ENCODE peak calls at places on chromosomes 3 and 15, in six cellular contexts. One of them, this sample, is unnamed.

GRCh38 chr15:29942144-29942543 is 119.9 kb upstream of the TJP1 start:
- DNase-seq in bronchial epithelial cell: no peak
- DNase-seq in transverse colon: no peak
- DNase-seq in B cell: no peak
- DNase-seq in retinal pigment epithelial cell: no peak
- DNase-seq in heart right ventricle: no peak
- DNase-seq in this sample: no peak

GRCh38 chr3:15440891-15441290 is 13.5 kb downstream of the EAF1 start:
- DNase-seq in bronchial epithelial cell: peak
- DNase-seq in transverse colon: no peak
- DNase-seq in B cell: no peak
- DNase-seq in retinal pigment epithelial cell: no peak
- DNase-seq in heart right ventricle: no peak
- DNase-seq in this sample: no peak

GRCh38 chr3:13150624-13151023 is 77.4 kb upstream of the IQSEC1 start:
- DNase-seq in bronchial epithelial cell: no peak
- DNase-seq in transverse colon: no peak
- DNase-seq in B cell: no peak
- DNase-seq in retinal pigment epithelial cell: no peak
- DNase-seq in heart right ventricle: no peak
- DNase-seq in this sample: no peak

GRCh38 chr3:138862924-138863775 is 28.4 kb upstream of the PIK3CB start:
- DNase-seq in bronchial epithelial cell: peak
- DNase-seq in transverse colon: peak
- DNase-seq in B cell: no peak
- DNase-seq in retinal pigment epithelial cell: peak
- DNase-seq in heart right ventricle: peak
- DNase-seq in this sample: peak

GRCh38 chr15:79399591-79399990 is 32.5 kb upstream of the MINAR1 start:
- DNase-seq in bronchial epithelial cell: no peak
- DNase-seq in transverse colon: no peak
- DNase-seq in B cell: no peak
- DNase-seq in retinal pigment epithelial cell: peak
- DNase-seq in heart right ventricle: no peak
- DNase-seq in this sample: no peak

GRCh38 chr3:12405432-12406272 is 78.6 kb upstream of the TSEN2 start:
- DNase-seq in bronchial epithelial cell: peak
- DNase-seq in transverse colon: peak
- DNase-seq in B cell: no peak
- DNase-seq in retinal pigment epithelial cell: peak
- DNase-seq in heart right ventricle: peak
- DNase-seq in this sample: no peak

GRCh38 chr3:42043116-42043796 is 47.9 kb upstream of the TRAK1 start:
- DNase-seq in bronchial epithelial cell: no peak
- DNase-seq in transverse colon: no peak
- DNase-seq in B cell: no peak
- DNase-seq in retinal pigment epithelial cell: peak
- DNase-seq in heart right ventricle: peak
- DNase-seq in this sample: peak

GRCh38 chr15:54803139-54803808 is 393.5 kb downstream of the RSL24D1 start:
- DNase-seq in bronchial epithelial cell: peak
- DNase-seq in transverse colon: no peak
- DNase-seq in B cell: no peak
- DNase-seq in retinal pigment epithelial cell: peak
- DNase-seq in heart right ventricle: no peak
- DNase-seq in this sample: no peak

GRCh38 chr3:194051554-194052175 is 84.3 kb upstream of the HES1 start:
- DNase-seq in bronchial epithelial cell: no peak
- DNase-seq in transverse colon: peak
- DNase-seq in B cell: no peak
- DNase-seq in retinal pigment epithelial cell: no peak
- DNase-seq in heart right ventricle: no peak
- DNase-seq in this sample: no peak

DNA sequence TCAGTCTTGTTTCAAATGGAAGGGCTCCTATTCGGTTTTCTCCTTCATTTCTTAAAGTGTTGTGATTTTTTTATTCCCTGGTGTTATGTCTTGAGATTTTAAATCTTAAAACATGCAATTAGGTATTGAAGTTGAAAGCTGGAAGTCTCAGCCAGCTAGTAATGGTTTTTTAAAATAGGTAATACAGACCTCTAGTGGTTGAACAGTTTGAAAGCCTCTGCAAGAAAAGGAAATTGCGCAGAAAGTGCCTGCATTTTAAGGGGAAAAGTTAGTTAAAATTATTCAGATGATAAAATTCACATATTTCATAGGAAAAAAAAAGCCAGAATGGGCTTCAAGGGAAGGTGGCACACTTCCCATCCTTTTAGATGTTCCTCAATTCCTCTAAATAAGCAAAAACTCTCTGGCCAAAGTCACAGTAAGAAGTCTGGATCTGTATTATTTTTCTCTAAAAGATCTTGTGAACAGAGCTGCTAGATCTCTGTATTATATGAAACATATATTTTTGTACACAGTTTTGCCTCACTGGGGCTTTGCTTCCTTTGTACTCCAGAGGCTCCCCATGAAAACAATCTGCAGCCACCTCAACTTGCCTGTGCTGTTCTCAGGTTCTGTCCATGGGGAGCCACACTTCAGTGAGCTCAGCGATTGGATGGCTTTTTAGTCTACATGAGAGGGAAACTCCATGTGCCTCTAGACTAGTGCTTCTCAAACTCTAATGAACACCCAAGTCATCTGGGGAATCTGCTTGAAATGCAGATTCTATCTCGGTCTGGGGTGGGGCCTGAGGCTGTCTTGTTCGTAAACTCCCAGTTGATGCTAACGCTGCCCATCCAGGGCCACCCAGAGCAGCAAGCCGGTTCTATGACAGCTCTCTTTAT is 21.5 kb downstream of the AGTR1 start:
- DNase-seq in bronchial epithelial cell: peak
- DNase-seq in transverse colon: no peak
- DNase-seq in B cell: no peak
- DNase-seq in retinal pigment epithelial cell: no peak
- DNase-seq in heart right ventricle: no peak
- DNase-seq in this sample: peak
- TF ChIP-seq CTCF in bronchial epithelial cell: peak
- TF ChIP-seq CTCF in transverse colon: no peak
- TF ChIP-seq CTCF in B cell: no peak
- TF ChIP-seq CTCF in retinal pigment epithelial cell: peak
- TF ChIP-seq CTCF in heart right ventricle: peak
- TF ChIP-seq CTCF in this sample: peak

DNA sequence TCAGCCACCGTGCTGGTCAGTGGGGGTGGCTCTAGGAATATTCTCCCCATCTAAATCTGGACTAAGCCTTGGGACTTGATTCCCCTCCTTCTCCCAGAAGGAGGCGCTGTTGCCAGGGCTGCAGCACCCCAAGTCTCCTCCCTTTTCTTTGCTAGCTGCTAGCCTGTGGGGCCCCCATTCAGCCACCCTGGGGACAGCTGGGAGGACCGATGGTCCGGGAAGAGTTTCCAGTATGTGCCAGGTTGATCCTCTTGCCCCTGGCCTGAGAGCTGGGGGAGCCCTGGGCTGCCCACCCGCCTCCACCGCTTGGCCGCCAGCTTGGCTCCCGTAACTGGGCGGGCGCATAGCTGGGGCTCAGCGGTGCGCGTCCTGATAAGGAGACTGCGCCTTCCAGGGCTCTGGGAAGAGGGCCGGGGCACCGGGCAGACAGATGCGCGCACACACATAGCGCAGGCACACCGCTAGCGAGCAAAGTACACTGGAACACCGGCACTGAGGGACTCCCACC is 4.2 kb downstream of the SMAD6 start:
- DNase-seq in bronchial epithelial cell: no peak
- DNase-seq in transverse colon: no peak
- DNase-seq in B cell: no peak
- DNase-seq in retinal pigment epithelial cell: no peak
- DNase-seq in heart right ventricle: no peak
- DNase-seq in this sample: no peak
- TF ChIP-seq CTCF in bronchial epithelial cell: peak
- TF ChIP-seq CTCF in transverse colon: no peak
- TF ChIP-seq CTCF in B cell: no peak
- TF ChIP-seq CTCF in retinal pigment epithelial cell: peak
- TF ChIP-seq CTCF in heart right ventricle: peak
- TF ChIP-seq CTCF in this sample: peak

DNA sequence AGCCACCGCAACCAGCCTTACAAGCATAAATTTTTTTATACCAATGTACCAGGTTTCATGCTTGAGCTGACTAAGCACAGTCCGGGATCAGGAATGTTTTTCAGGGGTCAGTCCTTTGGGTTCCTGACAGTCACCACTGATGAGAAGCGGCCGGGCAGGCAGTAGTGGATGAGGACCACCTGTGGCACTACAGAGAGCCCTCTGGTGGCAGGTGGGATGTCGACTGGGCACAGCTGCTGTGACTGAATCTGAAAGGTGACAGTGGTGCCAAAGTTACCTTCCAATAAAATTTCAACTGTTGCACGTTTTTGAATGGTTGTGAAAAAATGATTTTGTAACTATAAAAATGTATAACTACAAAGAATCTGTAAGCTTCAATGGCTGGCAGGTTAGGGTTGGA is 34.0 kb downstream of the TPRA1 start:
- DNase-seq in bronchial epithelial cell: no peak
- DNase-seq in transverse colon: no peak
- DNase-seq in B cell: no peak
- DNase-seq in retinal pigment epithelial cell: no peak
- DNase-seq in heart right ventricle: no peak
- DNase-seq in this sample: peak
- TF ChIP-seq CTCF in bronchial epithelial cell: no peak
- TF ChIP-seq CTCF in transverse colon: no peak
- TF ChIP-seq CTCF in B cell: no peak
- TF ChIP-seq CTCF in retinal pigment epithelial cell: peak
- TF ChIP-seq CTCF in heart right ventricle: peak
- TF ChIP-seq CTCF in this sample: peak

GRCh38 chr15:77118787-77119410 is 48.0 kb upstream of the TSPAN3 start:
- DNase-seq in bronchial epithelial cell: peak
- DNase-seq in transverse colon: peak
- DNase-seq in B cell: peak
- DNase-seq in retinal pigment epithelial cell: peak
- DNase-seq in heart right ventricle: peak
- DNase-seq in this sample: no peak
- TF ChIP-seq CTCF in bronchial epithelial cell: peak
- TF ChIP-seq CTCF in transverse colon: peak
- TF ChIP-seq CTCF in B cell: peak
- TF ChIP-seq CTCF in retinal pigment epithelial cell: peak
- TF ChIP-seq CTCF in heart right ventricle: peak
- TF ChIP-seq CTCF in this sample: peak

DNA sequence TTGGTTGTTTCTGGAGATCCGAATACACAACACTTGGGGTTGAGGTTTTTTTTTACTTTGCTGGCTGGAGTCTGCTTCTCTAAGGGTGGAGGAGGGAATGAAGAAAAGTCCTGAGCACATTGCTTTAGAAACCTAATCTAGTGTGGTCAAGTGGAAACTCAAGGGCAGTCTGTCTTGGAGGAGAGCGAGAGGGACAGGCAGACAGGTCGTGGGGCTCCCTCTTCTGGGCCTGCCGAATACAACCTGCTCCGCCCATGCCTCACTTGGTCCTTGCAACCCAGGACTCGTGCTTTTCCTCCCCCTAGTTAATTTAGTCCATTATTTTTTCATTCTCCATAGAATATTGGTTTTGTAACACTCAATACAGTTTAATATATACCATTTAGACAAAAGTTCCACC is 176.7 kb upstream of the LYSMD4 start:
- DNase-seq in bronchial epithelial cell: peak
- DNase-seq in transverse colon: no peak
- DNase-seq in B cell: no peak
- DNase-seq in retinal pigment epithelial cell: no peak
- DNase-seq in heart right ventricle: no peak
- DNase-seq in this sample: peak
- TF ChIP-seq CTCF in bronchial epithelial cell: peak
- TF ChIP-seq CTCF in transverse colon: no peak
- TF ChIP-seq CTCF in B cell: no peak
- TF ChIP-seq CTCF in retinal pigment epithelial cell: peak
- TF ChIP-seq CTCF in heart right ventricle: peak
- TF ChIP-seq CTCF in this sample: peak

DNA sequence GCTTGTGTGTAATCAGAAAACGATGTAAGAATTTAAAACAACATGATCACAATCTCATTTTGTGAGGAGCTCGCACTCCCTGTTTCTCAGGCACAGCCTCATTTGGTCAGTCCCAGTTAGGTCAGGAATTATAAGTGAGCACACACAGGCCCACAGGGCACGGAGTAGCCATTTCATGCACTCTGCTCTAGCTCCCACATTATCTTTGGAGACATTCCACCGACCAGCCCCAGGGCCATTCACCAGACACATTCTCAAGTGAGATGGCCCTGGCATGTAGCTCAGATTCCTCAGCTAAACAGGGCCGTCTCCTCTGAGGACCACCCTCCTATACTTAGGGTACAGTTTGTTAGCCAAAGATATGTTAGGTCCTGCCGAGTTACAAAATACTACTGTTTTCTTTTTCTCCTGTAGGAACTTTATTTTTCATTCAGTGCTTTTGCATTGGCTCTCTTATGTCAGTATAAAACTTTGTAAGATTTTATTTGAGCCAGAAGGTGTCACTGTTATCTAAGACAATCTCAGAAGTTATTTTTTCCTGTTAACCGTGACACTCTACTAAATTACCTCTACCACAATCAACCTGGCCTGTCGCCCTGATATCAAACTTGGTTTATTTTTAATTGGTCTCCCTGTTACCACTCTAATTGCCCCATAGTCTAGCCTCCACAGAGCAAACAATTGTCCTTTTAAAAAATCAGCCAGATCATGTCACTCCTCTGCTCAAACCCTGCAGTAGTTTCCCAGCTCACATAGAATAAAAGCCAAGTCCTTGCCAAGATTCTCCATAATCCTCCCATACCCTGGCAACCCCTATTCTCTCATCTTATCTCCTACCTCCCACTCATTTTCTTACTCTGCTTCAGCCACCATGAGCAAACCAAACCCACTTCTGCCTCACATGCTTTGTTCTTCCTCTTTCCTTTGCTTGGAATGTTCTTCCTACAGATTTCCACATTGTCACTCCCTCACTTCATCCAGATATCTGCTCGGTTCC is 105.7 kb downstream of the PPP2R3A start:
- DNase-seq in bronchial epithelial cell: peak
- DNase-seq in transverse colon: no peak
- DNase-seq in B cell: no peak
- DNase-seq in retinal pigment epithelial cell: peak
- DNase-seq in heart right ventricle: peak
- DNase-seq in this sample: no peak
- TF ChIP-seq CTCF in bronchial epithelial cell: no peak
- TF ChIP-seq CTCF in transverse colon: no peak
- TF ChIP-seq CTCF in B cell: peak
- TF ChIP-seq CTCF in retinal pigment epithelial cell: peak
- TF ChIP-seq CTCF in heart right ventricle: no peak
- TF ChIP-seq CTCF in this sample: no peak

This sample was measured in H9.